ENCODE peak calls at places on chromosome 22, in five cellular contexts. O is AG20443, L is LHCN-M2, U is fibroblast of mammary gland, M is skeletal muscle cell. A is an unnamed sample.

GRCh38 chr22:38345782-38346181 is 28.5 kb upstream of the CSNK1E start:
- DNase-seq in M (no peak), O (no peak), L (no peak), U (no peak), A (no peak)

GRCh38 chr22:46546466-46547178 is 9.2 kb upstream of the CELSR1 start:
- DNase-seq in U (peak), O (peak), M (no peak), L (peak), A (no peak)

GRCh38 chr22:46584081-46584903 is 35.9 kb upstream of the GRAMD4 start:
- DNase-seq in U (peak), L (no peak), M (no peak), O (peak), A (no peak)

GRCh38 chr22:37179622-37180420 is 8.2 kb downstream of the C1QTNF6 start:
- DNase-seq in O (no peak), U (no peak), L (no peak), M (no peak), A (no peak)

GRCh38 chr22:23192133-23192532 is 11.8 kb downstream of the BCR start:
- DNase-seq in O (no peak), M (no peak), U (no peak), L (no peak), A (no peak)

GRCh38 chr22:38868886-38869381 is 3.1 kb downstream of the CBX6 start:
- DNase-seq in U (peak), M (no peak), L (peak), O (peak), A (peak)

GRCh38 chr22:41256254-41256897 is 15.6 kb upstream of the CHADL start:
- DNase-seq in L (peak), U (peak), M (no peak), O (peak), A (no peak)

GRCh38 chr22:19943665-19944026 is 2.0 kb upstream of the TXNRD2 start:
- DNase-seq in U (peak), M (peak), O (peak), L (peak), A (no peak)

GRCh38 chr22:40177738-40178416 is at the start of gene TNRC6B:
- DNase-seq in L (peak), U (peak), M (peak), O (peak), A (peak)

GRCh38 chr22:27748355-27749168 is 53.0 kb downstream of the MN1 start:
- DNase-seq in M (peak), O (peak), L (peak), U (peak), A (no peak)

GRCh38 chr22:39920134-39920743 is 19.4 kb downstream of the GRAP2 start:
- DNase-seq in L (no peak), O (no peak), U (no peak), M (no peak), A (no peak)

GRCh38 chr22:40415531-40416266 is 45.3 kb downstream of the SGSM3 start:
- DNase-seq in L (no peak), U (no peak), M (no peak), O (no peak), A (no peak)

GRCh38 chr22:48849963-48850657 is 977.6 kb downstream of the BRD1 start:
- DNase-seq in M (no peak), U (no peak), L (no peak), O (no peak), A (no peak)

GRCh38 chr22:50711446-50712340 is 26.3 kb upstream of the ACR start:
- DNase-seq in L (no peak), U (peak), O (no peak), M (no peak), A (no peak)

GRCh38 chr22:19454156-19454555 is 6.6 kb upstream of the C22orf39 start:
- DNase-seq in U (no peak), O (no peak), M (no peak), L (no peak), A (no peak)

GRCh38 chr22:50146440-50147228 is 23.9 kb upstream of the PANX2 start:
- DNase-seq in O (peak), M (peak), U (peak), L (peak), A (peak)

GRCh38 chr22:32469799-32470212 is 4.8 kb upstream of the FBXO7 start:
- DNase-seq in O (peak), U (peak), L (peak), M (peak), A (peak)

GRCh38 chr22:36258750-36259619 is 6.1 kb downstream of the APOL1 start:
- DNase-seq in L (no peak), M (no peak), U (peak), O (no peak), A (no peak)